ENCODE peak calls at places on chromosomes 11 and 22, in four cellular contexts. One of them, this sample, is unnamed.

GRCh38 chr11:3228445-3228829 is 3.8 kb downstream of the MRGPRE start:
- DNase-seq in activated gamma-delta T cell treated with Interleukin-2 at 50 U/mL for 16 hours: no peak
- DNase-seq in NT2/D1: no peak
- DNase-seq in activated CD4-positive, alpha-beta T cell treated with anti-CD3 and anti-CD28 coated beads, Interleukin-2, amount 50 U/mL, for 1 hour: no peak
- DNase-seq in this sample: no peak

GRCh38 chr11:45684440-45684839 is 19.0 kb upstream of the CHST1 start:
- DNase-seq in activated gamma-delta T cell treated with Interleukin-2 at 50 U/mL for 16 hours: no peak
- DNase-seq in NT2/D1: no peak
- DNase-seq in activated CD4-positive, alpha-beta T cell treated with anti-CD3 and anti-CD28 coated beads, Interleukin-2, amount 50 U/mL, for 1 hour: no peak
- DNase-seq in this sample: no peak

GRCh38 chr11:9747816-9748215 is 83.9 kb downstream of the SWAP70 start:
- DNase-seq in activated gamma-delta T cell treated with Interleukin-2 at 50 U/mL for 16 hours: no peak
- DNase-seq in NT2/D1: no peak
- DNase-seq in activated CD4-positive, alpha-beta T cell treated with anti-CD3 and anti-CD28 coated beads, Interleukin-2, amount 50 U/mL, for 1 hour: no peak
- DNase-seq in this sample: no peak

GRCh38 chr22:39174498-39175120 is 22.1 kb upstream of the CBX7 start:
- DNase-seq in activated gamma-delta T cell treated with Interleukin-2 at 50 U/mL for 16 hours: peak; percentile 81
- DNase-seq in NT2/D1: peak; percentile 98
- DNase-seq in activated CD4-positive, alpha-beta T cell treated with anti-CD3 and anti-CD28 coated beads, Interleukin-2, amount 50 U/mL, for 1 hour: peak; percentile 76
- DNase-seq in this sample: peak; percentile 58

GRCh38 chr11:35678471-35678870 is 15.9 kb downstream of the TRIM44 start:
- DNase-seq in activated gamma-delta T cell treated with Interleukin-2 at 50 U/mL for 16 hours: no peak
- DNase-seq in NT2/D1: no peak
- DNase-seq in activated CD4-positive, alpha-beta T cell treated with anti-CD3 and anti-CD28 coated beads, Interleukin-2, amount 50 U/mL, for 1 hour: no peak
- DNase-seq in this sample: no peak

GRCh38 chr11:133531971-133532651 is at the start of gene OPCML:
- DNase-seq in activated gamma-delta T cell treated with Interleukin-2 at 50 U/mL for 16 hours: no peak
- DNase-seq in NT2/D1: no peak
- DNase-seq in activated CD4-positive, alpha-beta T cell treated with anti-CD3 and anti-CD28 coated beads, Interleukin-2, amount 50 U/mL, for 1 hour: no peak
- DNase-seq in this sample: no peak

GRCh38 chr11:103812680-103813079 is 223.8 kb upstream of the DDI1 start:
- DNase-seq in activated gamma-delta T cell treated with Interleukin-2 at 50 U/mL for 16 hours: no peak
- DNase-seq in NT2/D1: no peak
- DNase-seq in activated CD4-positive, alpha-beta T cell treated with anti-CD3 and anti-CD28 coated beads, Interleukin-2, amount 50 U/mL, for 1 hour: no peak
- DNase-seq in this sample: no peak

GRCh38 chr22:29202231-29203192 is 3.2 kb upstream of the EMID1 start:
- DNase-seq in activated gamma-delta T cell treated with Interleukin-2 at 50 U/mL for 16 hours: peak; percentile 48
- DNase-seq in NT2/D1: no peak
- DNase-seq in activated CD4-positive, alpha-beta T cell treated with anti-CD3 and anti-CD28 coated beads, Interleukin-2, amount 50 U/mL, for 1 hour: peak; percentile 17
- DNase-seq in this sample: peak; percentile 42

GRCh38 chr22:30837531-30837930 is 131.0 kb downstream of the MORC2 start:
- DNase-seq in activated gamma-delta T cell treated with Interleukin-2 at 50 U/mL for 16 hours: no peak
- DNase-seq in NT2/D1: no peak
- DNase-seq in activated CD4-positive, alpha-beta T cell treated with anti-CD3 and anti-CD28 coated beads, Interleukin-2, amount 50 U/mL, for 1 hour: no peak
- DNase-seq in this sample: no peak

GRCh38 chr22:43777204-43777671 is 34.9 kb downstream of the EFCAB6 start:
- DNase-seq in activated gamma-delta T cell treated with Interleukin-2 at 50 U/mL for 16 hours: no peak
- DNase-seq in NT2/D1: no peak
- DNase-seq in activated CD4-positive, alpha-beta T cell treated with anti-CD3 and anti-CD28 coated beads, Interleukin-2, amount 50 U/mL, for 1 hour: no peak
- DNase-seq in this sample: no peak

GRCh38 chr11:15006139-15006759 is 34.1 kb upstream of the CALCA start:
- DNase-seq in activated gamma-delta T cell treated with Interleukin-2 at 50 U/mL for 16 hours: no peak
- DNase-seq in NT2/D1: peak; percentile 13
- DNase-seq in activated CD4-positive, alpha-beta T cell treated with anti-CD3 and anti-CD28 coated beads, Interleukin-2, amount 50 U/mL, for 1 hour: no peak
- DNase-seq in this sample: peak; percentile 6

GRCh38 chr11:64130618-64131017 is 35.3 kb downstream of the MACROD1 start:
- DNase-seq in activated gamma-delta T cell treated with Interleukin-2 at 50 U/mL for 16 hours: no peak
- DNase-seq in NT2/D1: no peak
- DNase-seq in activated CD4-positive, alpha-beta T cell treated with anti-CD3 and anti-CD28 coated beads, Interleukin-2, amount 50 U/mL, for 1 hour: no peak
- DNase-seq in this sample: no peak

GRCh38 chr22:30968924-30969531 is at the start of gene TUG1:
- DNase-seq in activated gamma-delta T cell treated with Interleukin-2 at 50 U/mL for 16 hours: peak; percentile 97
- DNase-seq in NT2/D1: peak; percentile 87
- DNase-seq in activated CD4-positive, alpha-beta T cell treated with anti-CD3 and anti-CD28 coated beads, Interleukin-2, amount 50 U/mL, for 1 hour: peak; percentile 96
- DNase-seq in this sample: peak; percentile 98

GRCh38 chr22:36757608-36758220 is 18.2 kb downstream of the IFT27 start:
- DNase-seq in activated gamma-delta T cell treated with Interleukin-2 at 50 U/mL for 16 hours: peak; percentile 72
- DNase-seq in NT2/D1: peak; percentile 58
- DNase-seq in activated CD4-positive, alpha-beta T cell treated with anti-CD3 and anti-CD28 coated beads, Interleukin-2, amount 50 U/mL, for 1 hour: peak; percentile 72
- DNase-seq in this sample: peak; percentile 80

GRCh38 chr11:68843052-68843561 is 1.4 kb upstream of the CPT1A start:
- DNase-seq in activated gamma-delta T cell treated with Interleukin-2 at 50 U/mL for 16 hours: peak; percentile 33
- DNase-seq in NT2/D1: no peak
- DNase-seq in activated CD4-positive, alpha-beta T cell treated with anti-CD3 and anti-CD28 coated beads, Interleukin-2, amount 50 U/mL, for 1 hour: peak; percentile 35
- DNase-seq in this sample: peak; percentile 57

GRCh38 chr11:104043678-104044239 is 7.3 kb downstream of the DDI1 start:
- DNase-seq in activated gamma-delta T cell treated with Interleukin-2 at 50 U/mL for 16 hours: no peak
- DNase-seq in NT2/D1: no peak
- DNase-seq in activated CD4-positive, alpha-beta T cell treated with anti-CD3 and anti-CD28 coated beads, Interleukin-2, amount 50 U/mL, for 1 hour: no peak
- DNase-seq in this sample: no peak

GRCh38 chr11:121048464-121049233 is 24.7 kb downstream of the TBCEL start:
- DNase-seq in activated gamma-delta T cell treated with Interleukin-2 at 50 U/mL for 16 hours: no peak
- DNase-seq in NT2/D1: no peak
- DNase-seq in activated CD4-positive, alpha-beta T cell treated with anti-CD3 and anti-CD28 coated beads, Interleukin-2, amount 50 U/mL, for 1 hour: no peak
- DNase-seq in this sample: no peak

GRCh38 chr11:128862913-128863660 is 4.0 kb downstream of the KCNJ1 start:
- DNase-seq in activated gamma-delta T cell treated with Interleukin-2 at 50 U/mL for 16 hours: no peak
- DNase-seq in NT2/D1: no peak
- DNase-seq in activated CD4-positive, alpha-beta T cell treated with anti-CD3 and anti-CD28 coated beads, Interleukin-2, amount 50 U/mL, for 1 hour: no peak
- DNase-seq in this sample: no peak

GRCh38 chr11:63985812-63986155 is 454 bp upstream of the OTUB1 start:
- DNase-seq in activated gamma-delta T cell treated with Interleukin-2 at 50 U/mL for 16 hours: peak; percentile 64
- DNase-seq in NT2/D1: no peak
- DNase-seq in activated CD4-positive, alpha-beta T cell treated with anti-CD3 and anti-CD28 coated beads, Interleukin-2, amount 50 U/mL, for 1 hour: peak; percentile 63
- DNase-seq in this sample: peak; percentile 71

GRCh38 chr11:125128450-125128849 is 17.0 kb upstream of the TMEM218 start:
- DNase-seq in activated gamma-delta T cell treated with Interleukin-2 at 50 U/mL for 16 hours: no peak
- DNase-seq in NT2/D1: no peak
- DNase-seq in activated CD4-positive, alpha-beta T cell treated with anti-CD3 and anti-CD28 coated beads, Interleukin-2, amount 50 U/mL, for 1 hour: no peak
- DNase-seq in this sample: no peak

GRCh38 chr11:64643258-64643881 is 52.4 kb downstream of the SLC22A12 start:
- DNase-seq in activated gamma-delta T cell treated with Interleukin-2 at 50 U/mL for 16 hours: no peak
- DNase-seq in NT2/D1: peak; percentile 63
- DNase-seq in activated CD4-positive, alpha-beta T cell treated with anti-CD3 and anti-CD28 coated beads, Interleukin-2, amount 50 U/mL, for 1 hour: no peak
- DNase-seq in this sample: no peak

GRCh38 chr11:103808246-103808645 is 228.2 kb upstream of the DDI1 start:
- DNase-seq in activated gamma-delta T cell treated with Interleukin-2 at 50 U/mL for 16 hours: no peak
- DNase-seq in NT2/D1: no peak
- DNase-seq in activated CD4-positive, alpha-beta T cell treated with anti-CD3 and anti-CD28 coated beads, Interleukin-2, amount 50 U/mL, for 1 hour: no peak
- DNase-seq in this sample: no peak

GRCh38 chr11:30859709-30860108 is 273.6 kb upstream of the MPPED2 start:
- DNase-seq in activated gamma-delta T cell treated with Interleukin-2 at 50 U/mL for 16 hours: no peak
- DNase-seq in NT2/D1: no peak
- DNase-seq in activated CD4-positive, alpha-beta T cell treated with anti-CD3 and anti-CD28 coated beads, Interleukin-2, amount 50 U/mL, for 1 hour: no peak
- DNase-seq in this sample: no peak

GRCh38 chr22:23638611-23639010 is 6.5 kb upstream of the DRICH1 start:
- DNase-seq in activated gamma-delta T cell treated with Interleukin-2 at 50 U/mL for 16 hours: no peak
- DNase-seq in NT2/D1: no peak
- DNase-seq in activated CD4-positive, alpha-beta T cell treated with anti-CD3 and anti-CD28 coated beads, Interleukin-2, amount 50 U/mL, for 1 hour: no peak
- DNase-seq in this sample: no peak

GRCh38 chr22:35037089-35037488 is 28.9 kb upstream of the ISX start:
- DNase-seq in activated gamma-delta T cell treated with Interleukin-2 at 50 U/mL for 16 hours: no peak
- DNase-seq in NT2/D1: peak; percentile 11
- DNase-seq in activated CD4-positive, alpha-beta T cell treated with anti-CD3 and anti-CD28 coated beads, Interleukin-2, amount 50 U/mL, for 1 hour: no peak
- DNase-seq in this sample: no peak

GRCh38 chr11:62104816-62105610 is 18.8 kb upstream of the INCENP start:
- DNase-seq in activated gamma-delta T cell treated with Interleukin-2 at 50 U/mL for 16 hours: no peak
- DNase-seq in NT2/D1: no peak
- DNase-seq in activated CD4-positive, alpha-beta T cell treated with anti-CD3 and anti-CD28 coated beads, Interleukin-2, amount 50 U/mL, for 1 hour: no peak
- DNase-seq in this sample: no peak

GRCh38 chr11:58923300-58923788 is 15.9 kb upstream of the GLYATL1 start:
- DNase-seq in activated gamma-delta T cell treated with Interleukin-2 at 50 U/mL for 16 hours: no peak
- DNase-seq in NT2/D1: peak; percentile 50
- DNase-seq in activated CD4-positive, alpha-beta T cell treated with anti-CD3 and anti-CD28 coated beads, Interleukin-2, amount 50 U/mL, for 1 hour: no peak
- DNase-seq in this sample: no peak

GRCh38 chr11:65225284-65226102 is 36.3 kb upstream of the POLA2 start:
- DNase-seq in activated gamma-delta T cell treated with Interleukin-2 at 50 U/mL for 16 hours: peak; percentile 52
- DNase-seq in NT2/D1: peak; percentile 68
- DNase-seq in activated CD4-positive, alpha-beta T cell treated with anti-CD3 and anti-CD28 coated beads, Interleukin-2, amount 50 U/mL, for 1 hour: peak; percentile 62
- DNase-seq in this sample: peak; percentile 68

GRCh38 chr22:19174106-19175025 is 4.2 kb downstream of the SLC25A1 start:
- DNase-seq in activated gamma-delta T cell treated with Interleukin-2 at 50 U/mL for 16 hours: no peak
- DNase-seq in NT2/D1: no peak
- DNase-seq in activated CD4-positive, alpha-beta T cell treated with anti-CD3 and anti-CD28 coated beads, Interleukin-2, amount 50 U/mL, for 1 hour: no peak
- DNase-seq in this sample: no peak

GRCh38 chr11:14904745-14905103 is 12.7 kb upstream of the CYP2R1 start:
- DNase-seq in activated gamma-delta T cell treated with Interleukin-2 at 50 U/mL for 16 hours: peak; percentile 83
- DNase-seq in NT2/D1: no peak
- DNase-seq in activated CD4-positive, alpha-beta T cell treated with anti-CD3 and anti-CD28 coated beads, Interleukin-2, amount 50 U/mL, for 1 hour: peak; percentile 83
- DNase-seq in this sample: peak; percentile 87

GRCh38 chr22:36881504-36882245 is 20.9 kb downstream of the NCF4 start:
- DNase-seq in activated gamma-delta T cell treated with Interleukin-2 at 50 U/mL for 16 hours: no peak
- DNase-seq in NT2/D1: no peak
- DNase-seq in activated CD4-positive, alpha-beta T cell treated with anti-CD3 and anti-CD28 coated beads, Interleukin-2, amount 50 U/mL, for 1 hour: no peak
- DNase-seq in this sample: no peak

GRCh38 chr11:14908214-14908880 is 16.3 kb upstream of the CYP2R1 start:
- DNase-seq in activated gamma-delta T cell treated with Interleukin-2 at 50 U/mL for 16 hours: peak; percentile 22
- DNase-seq in NT2/D1: no peak
- DNase-seq in activated CD4-positive, alpha-beta T cell treated with anti-CD3 and anti-CD28 coated beads, Interleukin-2, amount 50 U/mL, for 1 hour: no peak
- DNase-seq in this sample: peak; percentile 42

GRCh38 chr22:36249160-36249559 is 3.8 kb upstream of the APOL1 start:
- DNase-seq in activated gamma-delta T cell treated with Interleukin-2 at 50 U/mL for 16 hours: no peak
- DNase-seq in NT2/D1: no peak
- DNase-seq in activated CD4-positive, alpha-beta T cell treated with anti-CD3 and anti-CD28 coated beads, Interleukin-2, amount 50 U/mL, for 1 hour: no peak
- DNase-seq in this sample: no peak